ENCODE peak calls at places on chromosomes 7 and 10, in seven cellular contexts. P, M, F, H, Z, D and K are unnamed samples.

GRCh38 chr7:107684947-107685463 is 24.4 kb downstream of the SLC26A4 start:
- DNase-seq in M (no peak), P (no peak), H (no peak), D (no peak), Z (no peak), F (no peak), K (no peak)

GRCh38 chr7:17963281-17963680 is 23.0 kb upstream of the SNX13 start:
- DNase-seq in P (no peak), Z (no peak), D (no peak), H (no peak), F (no peak), M (no peak), K (peak; percentile 76)

GRCh38 chr7:155524018-155524556 is 22.3 kb downstream of the CNPY1 start:
- DNase-seq in Z (no peak), P (no peak), F (no peak), H (no peak), D (no peak), M (no peak), K (no peak)

GRCh38 chr7:121107923-121108498 is 119.5 kb downstream of the CPED1 start:
- DNase-seq in M (peak; percentile 24), H (peak; percentile 52), Z (peak; percentile 12), F (peak; percentile 13), P (no peak), D (peak; percentile 38), K (peak; percentile 80)

GRCh38 chr7:38299275-38299931 is 26.0 kb upstream of the TARP start:
- DNase-seq in H (no peak), P (no peak), F (no peak), Z (no peak), D (no peak), M (no peak), K (no peak)

GRCh38 chr10:117537904-117538524 is 4.5 kb upstream of the EMX2 start:
- DNase-seq in F (no peak), P (no peak), Z (peak; percentile 12), H (no peak), D (no peak), M (peak; percentile 52), K (no peak)

GRCh38 chr10:43417950-43418768 is 9.2 kb upstream of the HNRNPF start:
- DNase-seq in D (no peak), M (peak; percentile 71), H (no peak), F (no peak), Z (no peak), P (no peak), K (no peak)

GRCh38 chr7:108197371-108198091 is 67.4 kb upstream of the LAMB4 start:
- DNase-seq in H (no peak), F (no peak), M (no peak), Z (no peak), P (no peak), D (no peak), K (peak; percentile 15)

GRCh38 chr10:120521880-120522279 is 64.9 kb downstream of the PLPP4 start:
- DNase-seq in P (no peak), Z (no peak), D (no peak), M (no peak), F (no peak), H (no peak), K (no peak)

GRCh38 chr7:127766831-127767489 is 115.0 kb downstream of the SND1 start:
- DNase-seq in M (no peak), F (no peak), Z (no peak), P (no peak), H (no peak), D (no peak), K (no peak)

GRCh38 chr7:142835487-142835886 is 19.4 kb upstream of the EPHB6 start:
- DNase-seq in M (no peak), F (no peak), P (no peak), H (no peak), D (no peak), Z (no peak), K (no peak)

GRCh38 chr10:31940839-31941653 is 12.4 kb upstream of the ARHGAP12 start:
- DNase-seq in F (peak; percentile 70), Z (no peak), H (peak; percentile 99), D (peak; percentile 91), M (no peak), P (no peak), K (peak; percentile 96)

GRCh38 chr7:351256-351655 is 61.3 kb downstream of the FOXL3 start:
- DNase-seq in F (no peak), Z (no peak), M (no peak), P (no peak), H (no peak), D (no peak), K (no peak)

GRCh38 chr10:12487366-12487765 is 138.0 kb downstream of the CAMK1D start:
- DNase-seq in F (no peak), H (no peak), Z (no peak), M (no peak), P (no peak), D (no peak), K (no peak)

GRCh38 chr7:141218941-141219340 is 145.1 kb downstream of the TMEM178B start:
- DNase-seq in P (no peak), F (no peak), H (no peak), M (no peak), D (no peak), Z (no peak), K (no peak)

GRCh38 chr10:42548254-42548653 is 90.1 kb downstream of the ZNF33B start:
- DNase-seq in F (no peak), Z (no peak), D (no peak), P (no peak), M (no peak), H (no peak), K (no peak)

GRCh38 chr10:15571570-15571969 is 148.2 kb downstream of the ITGA8 start:
- DNase-seq in P (no peak), H (no peak), M (no peak), D (no peak), F (no peak), Z (no peak), K (peak; percentile 77)

GRCh38 chr7:132187391-132187790 is 388.9 kb downstream of the PLXNA4 start:
- DNase-seq in H (no peak), F (no peak), P (no peak), M (no peak), Z (no peak), D (no peak), K (no peak)

GRCh38 chr10:125797999-125798662 is 22.5 kb upstream of the MMP21 start:
- DNase-seq in P (no peak), Z (no peak), H (no peak), M (no peak), D (no peak), F (no peak), K (no peak)

GRCh38 chr10:23927926-23928325 is 281.0 kb upstream of the KIAA1217 start:
- DNase-seq in D (no peak), F (no peak), M (no peak), P (no peak), H (no peak), Z (no peak), K (no peak)

GRCh38 chr7:102079140-102080002 is 207.3 kb upstream of the SH2B2 start:
- DNase-seq in H (no peak), M (no peak), F (no peak), Z (no peak), D (no peak), P (no peak), K (no peak)

GRCh38 chr7:138835087-138835486 is 37.1 kb upstream of the ATP6V0A4 start:
- DNase-seq in D (no peak), F (no peak), Z (no peak), H (no peak), P (no peak), M (no peak), K (no peak)

GRCh38 chr7:155208681-155209477 is 88.8 kb upstream of the INSIG1 start:
- DNase-seq in P (no peak), M (no peak), H (peak; percentile 35), Z (no peak), F (peak; percentile 63), D (peak; percentile 32), K (peak; percentile 39)

GRCh38 chr7:129363-130221 is 62.8 kb upstream of the FAM20C start:
- DNase-seq in H (no peak), Z (no peak), F (no peak), M (no peak), P (no peak), D (no peak), K (peak; percentile 73)

GRCh38 chr10:124387078-124387874 is 31.4 kb downstream of the OAT start:
- DNase-seq in H (no peak), F (peak; percentile 63), M (no peak), D (peak; percentile 55), P (no peak), Z (no peak), K (no peak)
- TF ChIP-seq CTCF in H (peak; percentile 49), F (no peak), M (no peak), D (peak; percentile 26), P (peak; percentile 16), Z (peak; percentile 3), K (no peak)

DNA sequence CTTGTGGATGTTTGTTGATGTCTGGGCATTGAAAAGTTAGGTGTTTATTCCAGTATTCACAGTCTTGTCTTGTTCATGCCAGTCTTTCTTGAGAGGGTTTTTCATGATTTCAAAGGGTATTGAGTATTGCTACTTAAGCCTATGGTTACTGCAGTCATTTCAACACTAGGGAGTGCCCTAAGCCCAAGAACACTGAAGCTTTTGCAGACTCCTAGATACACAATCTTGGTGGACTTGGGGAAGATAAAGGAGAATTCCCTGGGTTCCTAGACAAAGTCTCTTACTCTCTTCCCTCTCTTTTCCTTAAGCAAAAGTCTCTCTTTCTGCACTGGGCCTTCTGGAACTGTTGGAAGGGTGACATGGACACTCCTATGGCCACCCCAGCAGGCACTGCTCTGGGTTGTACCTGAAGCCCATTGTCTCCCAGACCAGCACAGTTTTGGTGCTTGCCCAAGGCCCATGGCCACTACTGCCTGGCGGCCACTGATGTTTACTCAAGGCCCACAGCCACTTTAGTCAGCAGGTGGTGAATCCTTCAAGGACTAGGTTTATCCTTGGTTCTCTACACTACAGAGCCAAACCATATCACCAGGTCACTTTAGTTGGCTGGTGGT is 24.9 kb downstream of the SAMD9 start:
- DNase-seq in M (no peak), Z (peak; percentile 24), F (no peak), P (no peak), H (peak; percentile 21), D (no peak), K (peak; percentile 65)
- TF ChIP-seq CTCF in M (peak; percentile 44), Z (peak; percentile 67), F (peak; percentile 37), P (no peak), H (peak; percentile 50), D (no peak), K (peak; percentile 64)

GRCh38 chr10:29522038-29522855 is 112.5 kb downstream of the SVIL start:
- DNase-seq in Z (no peak), F (no peak), M (no peak), P (no peak), D (no peak), H (no peak), K (peak; percentile 28)

GRCh38 chr10:29524294-29524693 is 110.5 kb downstream of the SVIL start:
- DNase-seq in D (no peak), H (no peak), P (no peak), M (no peak), Z (no peak), F (no peak), K (no peak)

GRCh38 chr10:29529146-29529545 is 105.6 kb downstream of the SVIL start:
- DNase-seq in F (no peak), P (no peak), H (no peak), Z (no peak), D (no peak), M (no peak), K (no peak)

GRCh38 chr10:29525762-29526161 is 109.0 kb downstream of the SVIL start:
- DNase-seq in F (no peak), H (no peak), P (no peak), D (no peak), Z (no peak), M (no peak), K (no peak)

GRCh38 chr10:29524720-29525119 is 110.1 kb downstream of the SVIL start:
- DNase-seq in H (no peak), M (no peak), P (no peak), Z (no peak), F (no peak), D (no peak), K (no peak)
- TF ChIP-seq CTCF in H (no peak), M (no peak), P (no peak), Z (no peak), F (no peak), D (no peak), K (no peak)

GRCh38 chr7:112546723-112547513 is 66.1 kb downstream of the LSMEM1 start:
- DNase-seq in D (no peak), P (peak; percentile 3), F (no peak), H (no peak), Z (no peak), M (no peak), K (peak; percentile 12)
- TF ChIP-seq CTCF in D (no peak), P (no peak), F (no peak), H (no peak), Z (no peak), M (no peak), K (no peak)